ENCODE peak calls at places on chromosomes 4 and X, in seven cellular contexts. O, D, E, G, R, U and F are unnamed samples.

GRCh38 chrX:139831689-139832456 is 101.0 kb downstream of the ATP11C start:
- DNase-seq in U (peak), O (no peak), G (no peak), E (peak), R (no peak), D (no peak), F (peak)

GRCh38 chrX:103540145-103540544 is 20.9 kb upstream of the RAB40A start:
- DNase-seq in E (peak), R (no peak), U (no peak), D (no peak), G (no peak), O (no peak), F (peak)

GRCh38 chr4:171629737-171630136 is 183.5 kb upstream of the GALNTL6 start:
- DNase-seq in U (peak), G (no peak), D (no peak), O (no peak), R (no peak), E (no peak), F (no peak)

GRCh38 chrX:63350551-63350950 is 581 bp downstream of the SPIN4 start:
- DNase-seq in E (peak), D (peak), U (peak), G (peak), O (peak), R (no peak), F (peak)

GRCh38 chr4:185859106-185859505 is 47.1 kb upstream of the SORBS2 start:
- DNase-seq in O (no peak), R (no peak), G (no peak), U (peak), D (no peak), E (no peak), F (peak)

GRCh38 chrX:27767387-27767786 is 40.4 kb upstream of the MAGEB10 start:
- DNase-seq in O (no peak), U (peak), E (no peak), D (no peak), G (no peak), R (no peak), F (no peak)

GRCh38 chr4:182015893-182016292 is 227.3 kb upstream of the TENM3 start:
- DNase-seq in D (no peak), U (peak), G (no peak), E (peak), R (no peak), O (no peak), F (peak)

GRCh38 chr4:88697113-88697512 is 516 bp downstream of the NAP1L5 start:
- DNase-seq in G (no peak), D (no peak), E (peak), O (peak), R (no peak), U (no peak), F (peak)

GRCh38 chr4:122647656-122648055 is 26.8 kb upstream of the IL21 start:
- DNase-seq in R (no peak), D (no peak), O (no peak), U (no peak), G (no peak), E (no peak), F (no peak)

GRCh38 chrX:105829006-105829405 is 6.7 kb downstream of the NRK start:
- DNase-seq in D (no peak), G (no peak), U (no peak), R (no peak), O (no peak), E (no peak), F (no peak)

GRCh38 chr4:138242830-138243149 is 641 bp upstream of the SLC7A11 start:
- DNase-seq in D (no peak), R (no peak), O (no peak), E (peak), U (no peak), G (no peak), F (no peak)

GRCh38 chr4:74613266-74613665 is 168.3 kb downstream of the AREG start:
- DNase-seq in G (no peak), D (no peak), R (no peak), U (no peak), O (no peak), E (no peak), F (no peak)

GRCh38 chr4:105243446-105243845 is 96.8 kb downstream of the TET2 start:
- DNase-seq in E (no peak), U (no peak), O (no peak), D (no peak), R (no peak), G (no peak), F (no peak)

GRCh38 chr4:7398104-7398423 is 36.7 kb downstream of the PSAPL1 start:
- DNase-seq in U (peak), G (peak), D (peak), E (no peak), R (no peak), O (no peak), F (peak)

GRCh38 chr4:137390707-137391106 is 141.6 kb downstream of the PCDH18 start:
- DNase-seq in D (no peak), E (peak), U (no peak), R (no peak), G (no peak), O (no peak), F (peak)

GRCh38 chr4:155787113-155787710 is 28.4 kb downstream of the GUCY1B1 start:
- DNase-seq in E (peak), O (no peak), R (no peak), U (peak), D (peak), G (peak), F (peak)

GRCh38 chrX:14963447-14964236 is 90.4 kb downstream of the MOSPD2 start:
- DNase-seq in D (no peak), R (no peak), U (peak), E (peak), G (no peak), O (no peak), F (peak)

GRCh38 chr4:54232151-54232688 is 3.1 kb downstream of the PDGFRA start:
- DNase-seq in O (peak), R (no peak), G (peak), U (no peak), D (no peak), E (peak), F (peak)

GRCh38 chrX:17435476-17435875 is 60.5 kb downstream of the NHS start:
- DNase-seq in D (no peak), G (no peak), O (no peak), E (no peak), U (no peak), R (no peak), F (no peak)

GRCh38 chrX:71178908-71179307 is 34.3 kb downstream of the NLGN3 start:
- DNase-seq in D (peak), U (peak), E (peak), R (no peak), O (no peak), G (peak), F (peak)

GRCh38 chr4:154471924-154472323 is 19.7 kb downstream of the DCHS2 start:
- DNase-seq in R (no peak), D (no peak), G (no peak), O (no peak), U (peak), E (no peak), F (no peak)

GRCh38 chr4:7206385-7206784 is 14.0 kb downstream of the SORCS2 start:
- DNase-seq in D (no peak), O (no peak), E (peak), U (peak), G (no peak), R (peak), F (peak)

GRCh38 chr4:187569871-187570270 is 425.7 kb upstream of the ZFP42 start:
- DNase-seq in G (no peak), O (no peak), D (no peak), U (no peak), E (no peak), R (no peak), F (no peak)

GRCh38 chrX:318068-318738 is 393 bp downstream of the GTPBP6 start:
- DNase-seq in E (peak), O (peak), U (peak), D (no peak), G (peak), R (peak), F (peak)

GRCh38 chr4:173958445-173958844 is 325.0 kb downstream of the FBXO8 start:
- DNase-seq in G (no peak), D (no peak), O (no peak), U (peak), E (peak), R (no peak), F (no peak)

GRCh38 chr4:151215295-151215694 is 61.7 kb upstream of the PRSS48 start:
- DNase-seq in E (no peak), O (no peak), G (no peak), R (no peak), U (no peak), D (no peak), F (no peak)

GRCh38 chr4:2939383-2940243 is 23.6 kb downstream of the NOP14 start:
- DNase-seq in E (no peak), G (no peak), D (no peak), O (peak), U (no peak), R (no peak), F (no peak)

GRCh38 chrX:874061-874460 is 243.5 kb downstream of the SHOX start:
- DNase-seq in G (peak), D (no peak), R (no peak), E (no peak), O (no peak), U (no peak), F (no peak)

GRCh38 chr4:52850406-52851119 is 11.6 kb upstream of the RASL11B start:
- DNase-seq in E (no peak), G (no peak), D (no peak), R (no peak), O (no peak), U (no peak), F (no peak)

GRCh38 chr4:150867148-150867547 is 147.9 kb downstream of the LRBA start:
- DNase-seq in O (no peak), D (peak), U (peak), R (peak), G (peak), E (peak), F (peak)

GRCh38 chr4:91256751-91257150 is 1047.0 kb upstream of the GRID2 start:
- DNase-seq in E (no peak), G (no peak), R (no peak), U (no peak), O (no peak), D (no peak), F (no peak)

GRCh38 chr4:92304636-92305035 is 870 bp downstream of the GRID2 start:
- DNase-seq in G (peak), R (no peak), O (no peak), E (no peak), D (peak), U (no peak), F (no peak)

GRCh38 chr4:41452484-41453225 is 85.3 kb upstream of the LIMCH1 start:
- DNase-seq in E (no peak), O (no peak), G (no peak), R (no peak), U (no peak), D (peak), F (no peak)

GRCh38 chr4:168197926-168198325 is 105.6 kb downstream of the ANXA10 start:
- DNase-seq in R (no peak), E (peak), G (no peak), D (no peak), O (no peak), U (no peak), F (no peak)

GRCh38 chr4:38753021-38753806 is 29.6 kb downstream of the TLR10 start:
- DNase-seq in O (no peak), R (peak), U (peak), E (peak), G (peak), D (peak), F (peak)

GRCh38 chr4:107857741-107858140 is 33.0 kb downstream of the SGMS2 start:
- DNase-seq in R (no peak), E (no peak), G (no peak), O (no peak), U (no peak), D (no peak), F (no peak)

GRCh38 chr4:38980903-38981676 is 51.1 kb downstream of the TMEM156 start:
- DNase-seq in U (peak), D (no peak), E (peak), O (no peak), R (peak), G (no peak), F (peak)

GRCh38 chrX:8987672-8988250 is 46.2 kb downstream of the FAM9B start:
- DNase-seq in D (no peak), U (no peak), O (no peak), R (no peak), G (no peak), E (no peak), F (no peak)

GRCh38 chr4:71441186-71442169 is 102.7 kb downstream of the SLC4A4 start:
- DNase-seq in E (no peak), U (peak), O (no peak), R (no peak), D (no peak), G (no peak), F (no peak)